ENCODE peak calls at places on chromosome 1, in nine cellular contexts. G is effector memory CD8-positive, alpha-beta T cell; I is DND-41; J is BJ; Y is CD8-positive, alpha-beta T cell; X is islet precursor cell; B is progenitor cell of endocrine pancreas; V is stimulated activated CD4-positive, alpha-beta T cell treated with anti-CD3 and anti-CD28 coated beads, TNF-alpha, amount 100 ng/mL, for 1 hour; D is body of pancreas. K is an unnamed sample.
A peak's percentile ranks its signal among the peaks of the same experiment; 100 is the strongest.

GRCh38 chr1:160169553-160170399 is 18.4 kb downstream of the ATP1A4 start:
- DNase-seq in I (peak; percentile 18), V (no peak), B (no peak), G (no peak), X (no peak), D (no peak), Y (no peak), J (no peak), K (peak; percentile 1)

GRCh38 chr1:26582053-26582835 is 52.7 kb downstream of the RPS6KA1 start:
- DNase-seq in I (no peak), G (no peak), Y (no peak), X (no peak), B (no peak), V (no peak), D (no peak), J (no peak), K (no peak)

GRCh38 chr1:84835169-84835568 is 57.8 kb downstream of the LPAR3 start:
- DNase-seq in G (no peak), I (no peak), J (no peak), V (no peak), B (no peak), X (no peak), D (no peak), Y (no peak), K (no peak)

GRCh38 chr1:3601743-3602142 is 9.6 kb downstream of the MEGF6 start:
- DNase-seq in I (no peak), G (no peak), X (no peak), Y (no peak), B (no peak), J (no peak), V (no peak), D (no peak), K (no peak)

GRCh38 chr1:205568469-205569361 is 63.1 kb downstream of the ELK4 start:
- DNase-seq in B (no peak), Y (no peak), J (no peak), I (no peak), V (no peak), X (peak; percentile 53), G (no peak), D (no peak), K (no peak)

GRCh38 chr1:41314376-41314775 is 46.9 kb upstream of the FOXO6 start:
- DNase-seq in B (no peak), V (no peak), G (no peak), D (no peak), I (no peak), J (no peak), Y (no peak), X (no peak), K (no peak)

GRCh38 chr1:12276225-12276624 is 46.4 kb downstream of the VPS13D start:
- DNase-seq in D (peak; percentile 11), I (no peak), J (no peak), B (no peak), V (no peak), Y (no peak), X (peak; percentile 69), G (peak; percentile 4), K (no peak)

GRCh38 chr1:226788965-226789364 is 49.9 kb upstream of the ITPKB start:
- DNase-seq in J (no peak), X (no peak), D (no peak), G (no peak), Y (no peak), B (no peak), V (no peak), I (no peak), K (no peak)